ENCODE peak calls at places on chromosomes 3 and 15, in five cellular contexts. I is ACHN; D is mucosa of gallbladder; L is naive thymus-derived CD8-positive, alpha-beta T cell; E is A549. J is an unnamed sample.

GRCh38 chr3:42273351-42273750 is 7.4 kb upstream of the CCK start:
- DNase-seq in I (no peak), D (no peak), L (no peak), E (no peak), J (no peak)

GRCh38 chr3:459376-459710 is 262.8 kb downstream of the CHL1 start:
- DNase-seq in I (no peak), D (no peak), L (no peak), E (no peak), J (no peak)

GRCh38 chr3:127222163-127222562 is 29.2 kb downstream of the PRR23E start:
- DNase-seq in I (no peak), D (no peak), L (no peak), E (no peak), J (no peak)

GRCh38 chr3:157429703-157430102 is 6.9 kb upstream of the PTX3 start:
- DNase-seq in I (peak), D (no peak), L (no peak), E (no peak), J (no peak)

GRCh38 chr3:107928084-107928445 is 162.8 kb downstream of the CD47 start:
- DNase-seq in I (no peak), D (no peak), L (no peak), E (peak), J (no peak)

GRCh38 chr15:52228928-52229327 is 37.7 kb upstream of the GNB5 start:
- DNase-seq in I (peak), D (peak), L (peak), E (no peak), J (peak)

GRCh38 chr15:59300618-59301139 is 72.0 kb downstream of the MYO1E start:
- DNase-seq in I (peak), D (no peak), L (no peak), E (no peak), J (no peak)

GRCh38 chr3:121072128-121072527 is 164.1 kb downstream of the STXBP5L start:
- DNase-seq in I (no peak), D (no peak), L (no peak), E (no peak), J (no peak)

GRCh38 chr3:112378989-112379692 is 46.2 kb downstream of the CD200 start:
- DNase-seq in I (no peak), D (no peak), L (no peak), E (no peak), J (no peak)

GRCh38 chr3:112459750-112460149 is 39.5 kb downstream of the BTLA start:
- DNase-seq in I (no peak), D (no peak), L (no peak), E (no peak), J (no peak)

GRCh38 chr3:152595975-152596832 is 238.7 kb upstream of the P2RY1 start:
- DNase-seq in I (no peak), D (peak), L (peak), E (no peak), J (peak)